ENCODE peak calls at places on chromosomes 7 and 10, in five cellular contexts. O is nephron progenitor cell; V is RCC 7860; A is NCI-H460; S is naive thymus-derived CD8-positive, alpha-beta T cell. Q is an unnamed sample.
A peak's percentile ranks its signal among the peaks of the same experiment; 100 is the strongest.

GRCh38 chr7:140314571-140315480 is 83.5 kb downstream of the SLC37A3 start:
- DNase-seq in O (no peak), V (no peak), A (no peak), S (no peak), Q (no peak)

GRCh38 chr10:77591238-77591880 is 46.2 kb downstream of the KCNMA1 start:
- DNase-seq in O (no peak), V (no peak), A (no peak), S (no peak), Q (peak; percentile 62)

GRCh38 chr7:102302025-102302424 is 15.4 kb downstream of the SH2B2 start:
- DNase-seq in O (no peak), V (no peak), A (no peak), S (no peak), Q (no peak)

GRCh38 chr10:31754803-31755624 is 173.6 kb downstream of the ARHGAP12 start:
- DNase-seq in O (no peak), V (peak; percentile 85), A (no peak), S (no peak), Q (peak; percentile 95)

GRCh38 chr7:120272261-120272895 is 597 bp upstream of the KCND2 start:
- DNase-seq in O (peak; percentile 41), V (peak; percentile 30), A (peak; percentile 38), S (no peak), Q (peak; percentile 55)

GRCh38 chr7:150830957-150831356 is 21.4 kb upstream of the AOC1 start:
- DNase-seq in O (no peak), V (no peak), A (no peak), S (no peak), Q (no peak)

GRCh38 chr10:6543431-6544005 is 36.6 kb downstream of the PRKCQ start:
- DNase-seq in O (no peak), V (no peak), A (no peak), S (peak; percentile 46), Q (no peak)

GRCh38 chr10:66772511-66772910 is 153.3 kb upstream of the LRRTM3 start:
- DNase-seq in O (no peak), V (no peak), A (no peak), S (no peak), Q (no peak)

GRCh38 chr10:11653758-11654471 is 42.5 kb upstream of the USP6NL start:
- DNase-seq in O (no peak), V (no peak), A (no peak), S (no peak), Q (no peak)

GRCh38 chr7:129144834-129145668 is 544 bp downstream of the TSPAN33 start:
- DNase-seq in O (no peak), V (no peak), A (no peak), S (peak; percentile 12), Q (no peak)

GRCh38 chr7:114930829-114931655 is 9.1 kb downstream of the MDFIC start:
- DNase-seq in O (no peak), V (no peak), A (no peak), S (no peak), Q (no peak)

GRCh38 chr7:16636533-16637173 is 8.9 kb downstream of the ANKMY2 start:
- DNase-seq in O (no peak), V (no peak), A (no peak), S (no peak), Q (no peak)

GRCh38 chr10:93813507-93814465 is 56.0 kb downstream of the LGI1 start:
- DNase-seq in O (peak; percentile 54), V (peak; percentile 49), A (peak; percentile 70), S (no peak), Q (peak; percentile 73)

GRCh38 chr7:139681812-139682135 is 96.0 kb downstream of the HIPK2 start:
- DNase-seq in O (no peak), V (no peak), A (no peak), S (no peak), Q (no peak)

GRCh38 chr7:39073432-39073831 is 95.7 kb downstream of the POU6F2 start:
- DNase-seq in O (peak; percentile 24), V (no peak), A (no peak), S (no peak), Q (no peak)

GRCh38 chr10:114504769-114505579 is 100.7 kb upstream of the AFAP1L2 start:
- DNase-seq in O (no peak), V (no peak), A (no peak), S (no peak), Q (no peak)

GRCh38 chr7:112014347-112014746 is 191.9 kb downstream of the DOCK4 start:
- DNase-seq in O (no peak), V (no peak), A (no peak), S (no peak), Q (no peak)

GRCh38 chr7:1220000-1220726 is 12.5 kb upstream of the UNCX start:
- DNase-seq in O (no peak), V (no peak), A (no peak), S (no peak), Q (no peak)

GRCh38 chr7:44145969-44146897 is 5.1 kb upstream of the MYL7 start:
- DNase-seq in O (peak; percentile 90), V (no peak), A (peak; percentile 20), S (peak; percentile 37), Q (no peak)

GRCh38 chr7:92634924-92635519 is 44.8 kb upstream of the FAM133B start:
- DNase-seq in O (no peak), V (peak; percentile 95), A (no peak), S (no peak), Q (peak; percentile 97)

GRCh38 chr10:66713387-66713786 is 212.4 kb upstream of the LRRTM3 start:
- DNase-seq in O (no peak), V (no peak), A (no peak), S (no peak), Q (no peak)

GRCh38 chr10:3850999-3851937 is 66.3 kb upstream of the KLF6 start:
- DNase-seq in O (no peak), V (peak; percentile 97), A (peak; percentile 65), S (no peak), Q (peak; percentile 82)

GRCh38 chr7:152756126-152756525 is 3.4 kb upstream of the ACTR3B start:
- DNase-seq in O (no peak), V (no peak), A (no peak), S (no peak), Q (no peak)

GRCh38 chr10:77041636-77042258 is 595.9 kb downstream of the KCNMA1 start:
- DNase-seq in O (no peak), V (no peak), A (no peak), S (peak; percentile 6), Q (peak; percentile 20)

GRCh38 chr10:98563811-98564210 is 117.1 kb upstream of the HPS1 start:
- DNase-seq in O (no peak), V (no peak), A (no peak), S (no peak), Q (no peak)

Q was measured in A172.